ENCODE peak calls at places on chromosomes 3 and 15, in six cellular contexts. B is stimulated activated CD4-positive, alpha-beta T cell treated with anti-CD3 and anti-CD28 coated beads, Interleukin-12 subunit alpha, Interleukin-12 subunit beta, amount 100 ng/mL, for 48 hours; H is NCI-H1092; M is PC-3; J is fibroblast of lung; X is T1000. S is an unnamed sample.

GRCh38 chr3:184766555-184767261 is 45.3 kb upstream of the VPS8 start:
- DNase-seq in B (no peak), H (no peak), M (no peak), J (peak), X (no peak), S (no peak)

GRCh38 chr3:101383156-101383575 is 62.8 kb upstream of the IMPG2 start:
- DNase-seq in B (no peak), H (no peak), M (no peak), J (peak), X (no peak), S (no peak)

GRCh38 chr3:49906004-49906860 is 2.6 kb upstream of the MST1R start:
- DNase-seq in B (peak), H (no peak), M (peak), J (peak), X (no peak), S (no peak)

GRCh38 chr3:64316971-64317370 is 91.7 kb upstream of the PRICKLE2 start:
- DNase-seq in B (no peak), H (no peak), M (peak), J (no peak), X (no peak), S (no peak)

GRCh38 chr3:33732394-33732793 is 14.3 kb upstream of the CLASP2 start:
- DNase-seq in B (peak), H (no peak), M (peak), J (no peak), X (no peak), S (no peak)

GRCh38 chr15:63246691-63247464 is 30.5 kb upstream of the APH1B start:
- DNase-seq in B (no peak), H (no peak), M (peak), J (peak), X (no peak), S (peak)

GRCh38 chr3:14404396-14405119 is 2.2 kb downstream of the SLC6A6 start:
- DNase-seq in B (no peak), H (no peak), M (no peak), J (no peak), X (no peak), S (no peak)

GRCh38 chr3:142894493-142894892 is 5.6 kb upstream of the PCOLCE2 start:
- DNase-seq in B (no peak), H (no peak), M (no peak), J (no peak), X (no peak), S (no peak)

GRCh38 chr15:60612400-60613048 is 133.6 kb upstream of the ICE2 start:
- DNase-seq in B (no peak), H (no peak), M (no peak), J (no peak), X (no peak), S (no peak)

GRCh38 chr3:187264051-187264450 is 27.5 kb downstream of the MASP1 start:
- DNase-seq in B (no peak), H (no peak), M (peak), J (peak), X (no peak), S (no peak)

GRCh38 chr15:89150762-89151305 is 62.6 kb downstream of the ABHD2 start:
- DNase-seq in B (no peak), H (peak), M (no peak), J (no peak), X (no peak), S (peak)

GRCh38 chr3:80152692-80153091 is 384.9 kb upstream of the ROBO1 start:
- DNase-seq in B (no peak), H (no peak), M (no peak), J (no peak), X (no peak), S (no peak)

GRCh38 chr3:23202203-23202920 is 765 bp upstream of the UBE2E2 start:
- DNase-seq in B (peak), H (no peak), M (peak), J (peak), X (no peak), S (peak)

GRCh38 chr3:184380210-184380626 is 364 bp downstream of the CHRD start:
- DNase-seq in B (no peak), H (no peak), M (peak), J (peak), X (no peak), S (no peak)

GRCh38 chr3:107965141-107965540 is 125.7 kb downstream of the CD47 start:
- DNase-seq in B (no peak), H (no peak), M (no peak), J (no peak), X (no peak), S (no peak)

GRCh38 chr15:64017082-64017588 is 29.1 kb downstream of the DAPK2 start:
- DNase-seq in B (no peak), H (no peak), M (peak), J (no peak), X (no peak), S (no peak)

GRCh38 chr15:96334705-96335428 is 4.4 kb downstream of the NR2F2 start:
- DNase-seq in B (no peak), H (no peak), M (peak), J (no peak), X (no peak), S (no peak)

GRCh38 chr3:4752201-4753072 is 226.8 kb upstream of the BHLHE40 start:
- DNase-seq in B (no peak), H (no peak), M (no peak), J (no peak), X (no peak), S (peak)

S was measured in HL-60.